ENCODE peak calls at places on chromosomes 2 and 18, in five cellular contexts. R is omental fat pad, Q is OCI-M1, C is skeletal muscle cell, E is fibroblast of pulmonary artery. T is an unnamed sample.
A peak's percentile ranks its signal among the peaks of the same experiment; 100 is the strongest.

GRCh38 chr18:45275367-45276113 is 339.7 kb upstream of the SLC14A2 start:
- DNase-seq in R (no peak), Q (peak; percentile 49), C (no peak), E (peak; percentile 45), T (peak; percentile 18)

GRCh38 chr18:29271496-29271895 is 1094.6 kb upstream of the CDH2 start:
- DNase-seq in R (no peak), Q (no peak), C (peak; percentile 43), E (peak; percentile 45), T (no peak)

GRCh38 chr2:31227711-31228125 is 6.2 kb upstream of the EHD3 start:
- DNase-seq in R (no peak), Q (no peak), C (no peak), E (no peak), T (no peak)

GRCh38 chr2:28355521-28356094 is 37.0 kb upstream of the FOSL2 start:
- DNase-seq in R (no peak), Q (peak; percentile 97), C (no peak), E (no peak), T (no peak)

GRCh38 chr18:43279015-43279758 is 1.9 kb upstream of the SYT4 start:
- DNase-seq in R (no peak), Q (peak; percentile 78), C (peak; percentile 6), E (peak; percentile 29), T (no peak)

GRCh38 chr18:13217466-13217961 is 1.0 kb upstream of the LDLRAD4 start:
- DNase-seq in R (no peak), Q (peak; percentile 38), C (no peak), E (peak; percentile 10), T (peak; percentile 19)

GRCh38 chr2:194556639-194557038 is 1100.4 kb upstream of the SLC39A10 start:
- DNase-seq in R (no peak), Q (no peak), C (no peak), E (no peak), T (no peak)

GRCh38 chr2:189830510-189830909 is 46.3 kb downstream of the PMS1 start:
- DNase-seq in R (no peak), Q (no peak), C (no peak), E (no peak), T (no peak)

T was measured in germinal center.